ENCODE peak calls at places on chromosomes 11 and 22, in four cellular contexts. One of them, this sample, is unnamed.

GRCh38 chr22:25061605-25062377 is 109.3 kb downstream of the KIAA1671 start:
- DNase-seq in upper lobe of left lung: no peak
- DNase-seq in K562: no peak
- DNase-seq in HepG2: no peak
- DNase-seq in this sample: no peak

GRCh38 chr11:47980093-47980906 is at the start of gene PTPRJ:
- DNase-seq in HepG2: no peak
- DNase-seq in K562: peak; percentile 75
- DNase-seq in upper lobe of left lung: peak; percentile 72
- DNase-seq in this sample: peak; percentile 75

GRCh38 chr11:129853508-129854228 is 38.0 kb downstream of the TMEM45B start:
- DNase-seq in K562: no peak
- DNase-seq in HepG2: peak; percentile 85
- DNase-seq in upper lobe of left lung: peak; percentile 79
- DNase-seq in this sample: no peak

GRCh38 chr11:777288-778255 is at the start of gene GATD1:
- DNase-seq in upper lobe of left lung: peak; percentile 93
- DNase-seq in K562: peak; percentile 94
- DNase-seq in HepG2: peak; percentile 73
- DNase-seq in this sample: peak; percentile 95

GRCh38 chr11:8683115-8683807 is 669 bp downstream of the RPL27A start:
- DNase-seq in upper lobe of left lung: peak; percentile 33
- DNase-seq in K562: no peak
- DNase-seq in HepG2: no peak
- DNase-seq in this sample: no peak

GRCh38 chr22:37774728-37775127 is 33.0 kb upstream of the GCAT start:
- DNase-seq in K562: no peak
- DNase-seq in upper lobe of left lung: no peak
- DNase-seq in HepG2: no peak
- DNase-seq in this sample: no peak

GRCh38 chr11:108302121-108302785 is 79.4 kb downstream of the ATM start:
- DNase-seq in K562: no peak
- DNase-seq in upper lobe of left lung: no peak
- DNase-seq in HepG2: no peak
- DNase-seq in this sample: no peak

GRCh38 chr11:130103296-130103814 is 33.7 kb downstream of the APLP2 start:
- DNase-seq in HepG2: no peak
- DNase-seq in upper lobe of left lung: no peak
- DNase-seq in K562: peak; percentile 35
- DNase-seq in this sample: no peak

GRCh38 chr11:41579546-41579945 is 120.1 kb upstream of the LRRC4C start:
- DNase-seq in upper lobe of left lung: no peak
- DNase-seq in K562: no peak
- DNase-seq in HepG2: no peak
- DNase-seq in this sample: no peak

GRCh38 chr22:42691440-42691839 is 29.2 kb downstream of the A4GALT start:
- DNase-seq in K562: no peak
- DNase-seq in HepG2: no peak
- DNase-seq in upper lobe of left lung: no peak
- DNase-seq in this sample: no peak

GRCh38 chr22:24763872-24764485 is 10.5 kb downstream of the PIWIL3 start:
- DNase-seq in upper lobe of left lung: no peak
- DNase-seq in K562: no peak
- DNase-seq in HepG2: no peak
- DNase-seq in this sample: no peak

GRCh38 chr11:84022221-84022620 is 736.1 kb upstream of the CCDC90B start:
- DNase-seq in upper lobe of left lung: no peak
- DNase-seq in K562: no peak
- DNase-seq in HepG2: no peak
- DNase-seq in this sample: no peak

GRCh38 chr11:61773356-61773755 is 19.0 kb downstream of the TMEM258 start:
- DNase-seq in K562: no peak
- DNase-seq in HepG2: no peak
- DNase-seq in upper lobe of left lung: no peak
- DNase-seq in this sample: no peak

GRCh38 chr11:119709638-119710346 is 19.2 kb downstream of the NECTIN1 start:
- DNase-seq in HepG2: no peak
- DNase-seq in K562: peak; percentile 18
- DNase-seq in upper lobe of left lung: no peak
- DNase-seq in this sample: no peak

GRCh38 chr22:37848587-37849088 is 581 bp upstream of the EIF3L start:
- DNase-seq in HepG2: peak; percentile 53
- DNase-seq in K562: peak; percentile 61
- DNase-seq in upper lobe of left lung: no peak
- DNase-seq in this sample: no peak

GRCh38 chr11:34650528-34650927 is 29.6 kb downstream of the EHF start:
- DNase-seq in HepG2: no peak
- DNase-seq in upper lobe of left lung: peak; percentile 72
- DNase-seq in K562: peak; percentile 65
- DNase-seq in this sample: no peak

GRCh38 chr11:12315024-12315423 is 62.3 kb upstream of the PARVA start:
- DNase-seq in HepG2: no peak
- DNase-seq in K562: no peak
- DNase-seq in upper lobe of left lung: no peak
- DNase-seq in this sample: no peak

GRCh38 chr11:123559418-123559817 is 95.0 kb downstream of the SCN3B start:
- DNase-seq in HepG2: no peak
- DNase-seq in K562: no peak
- DNase-seq in upper lobe of left lung: no peak
- DNase-seq in this sample: no peak

GRCh38 chr11:128559496-128560103 is 27.8 kb downstream of the ETS1 start:
- DNase-seq in HepG2: no peak
- DNase-seq in K562: no peak
- DNase-seq in upper lobe of left lung: no peak
- DNase-seq in this sample: no peak

GRCh38 chr22:24400726-24401596 is 26.4 kb upstream of the ADORA2A start:
- DNase-seq in K562: no peak
- DNase-seq in upper lobe of left lung: no peak
- DNase-seq in HepG2: no peak
- DNase-seq in this sample: no peak

GRCh38 chr22:44337658-44338004 is 24.9 kb upstream of the SHISAL1 start:
- DNase-seq in upper lobe of left lung: no peak
- DNase-seq in K562: peak; percentile 42
- DNase-seq in HepG2: no peak
- DNase-seq in this sample: peak; percentile 86

GRCh38 chr11:73951797-73952196 is 971 bp downstream of the DNAJB13 start:
- DNase-seq in HepG2: no peak
- DNase-seq in K562: no peak
- DNase-seq in upper lobe of left lung: no peak
- DNase-seq in this sample: peak; percentile 2

GRCh38 chr22:19825016-19825339 is 29.7 kb downstream of the GNB1L start:
- DNase-seq in upper lobe of left lung: peak; percentile 14
- DNase-seq in HepG2: no peak
- DNase-seq in K562: no peak
- DNase-seq in this sample: peak; percentile 42

GRCh38 chr11:23318670-23319069 is 458.4 kb upstream of the CCDC179 start:
- DNase-seq in HepG2: no peak
- DNase-seq in K562: no peak
- DNase-seq in upper lobe of left lung: no peak
- DNase-seq in this sample: no peak

GRCh38 chr11:28133146-28133545 is 25.0 kb downstream of the METTL15 start:
- DNase-seq in upper lobe of left lung: no peak
- DNase-seq in HepG2: no peak
- DNase-seq in K562: no peak
- DNase-seq in this sample: no peak

GRCh38 chr11:120625565-120625964 is 114.0 kb downstream of the GRIK4 start:
- DNase-seq in upper lobe of left lung: no peak
- DNase-seq in K562: no peak
- DNase-seq in HepG2: no peak
- DNase-seq in this sample: no peak

GRCh38 chr11:65305501-65306268 is 9.0 kb upstream of the CDC42EP2 start:
- DNase-seq in HepG2: peak; percentile 93
- DNase-seq in K562: no peak
- DNase-seq in upper lobe of left lung: peak; percentile 52
- DNase-seq in this sample: peak; percentile 90

GRCh38 chr11:23123766-23124165 is 263.5 kb upstream of the CCDC179 start:
- DNase-seq in K562: no peak
- DNase-seq in HepG2: no peak
- DNase-seq in upper lobe of left lung: no peak
- DNase-seq in this sample: no peak

GRCh38 chr22:35489225-35489624 is 51.4 kb upstream of the RASD2 start:
- DNase-seq in HepG2: no peak
- DNase-seq in K562: no peak
- DNase-seq in upper lobe of left lung: no peak
- DNase-seq in this sample: peak; percentile 60

GRCh38 chr11:76788661-76789442 is 5.7 kb downstream of the TSKU start:
- DNase-seq in upper lobe of left lung: peak; percentile 56
- DNase-seq in HepG2: peak; percentile 66
- DNase-seq in K562: no peak
- DNase-seq in this sample: peak; percentile 69

GRCh38 chr11:122186439-122187080 is 70.5 kb upstream of the BLID start:
- DNase-seq in HepG2: no peak
- DNase-seq in upper lobe of left lung: no peak
- DNase-seq in K562: no peak
- DNase-seq in this sample: no peak

GRCh38 chr11:70059971-70060370 is 18.1 kb upstream of the ANO1 start:
- DNase-seq in K562: no peak
- DNase-seq in HepG2: no peak
- DNase-seq in upper lobe of left lung: no peak
- DNase-seq in this sample: no peak

GRCh38 chr11:15346907-15347306 is 232.2 kb downstream of the INSC start:
- DNase-seq in K562: no peak
- DNase-seq in upper lobe of left lung: no peak
- DNase-seq in HepG2: no peak
- DNase-seq in this sample: no peak

GRCh38 chr22:39567135-39567946 is 3.2 kb upstream of the CACNA1I start:
- DNase-seq in HepG2: no peak
- DNase-seq in K562: no peak
- DNase-seq in upper lobe of left lung: no peak
- DNase-seq in this sample: no peak

GRCh38 chr11:112961146-112961668 is at the start of gene NCAM1:
- DNase-seq in upper lobe of left lung: peak; percentile 35
- DNase-seq in K562: peak; percentile 10
- DNase-seq in HepG2: peak; percentile 19
- DNase-seq in this sample: peak; percentile 87

GRCh38 chr11:120964857-120965256 is 59.0 kb upstream of the TBCEL start:
- DNase-seq in HepG2: no peak
- DNase-seq in upper lobe of left lung: no peak
- DNase-seq in K562: no peak
- DNase-seq in this sample: no peak

GRCh38 chr11:100789500-100789899 is 102.4 kb downstream of the ARHGAP42 start:
- DNase-seq in upper lobe of left lung: no peak
- DNase-seq in K562: peak; percentile 58
- DNase-seq in HepG2: peak; percentile 12
- DNase-seq in this sample: peak; percentile 65

GRCh38 chr11:75154646-75155569 is 4.0 kb downstream of the SLCO2B1 start:
- DNase-seq in K562: no peak
- DNase-seq in HepG2: no peak
- DNase-seq in upper lobe of left lung: no peak
- DNase-seq in this sample: no peak

GRCh38 chr22:30245181-30245984 is 1.2 kb downstream of the LIF start:
- DNase-seq in upper lobe of left lung: no peak
- DNase-seq in K562: no peak
- DNase-seq in HepG2: peak; percentile 35
- DNase-seq in this sample: no peak

GRCh38 chr22:32693102-32693501 is 108.4 kb upstream of the TIMP3 start:
- DNase-seq in upper lobe of left lung: no peak
- DNase-seq in HepG2: peak; percentile 24
- DNase-seq in K562: peak; percentile 20
- DNase-seq in this sample: no peak

GRCh38 chr11:57779275-57779674 is 17.7 kb downstream of the CTNND1 start:
- DNase-seq in HepG2: peak; percentile 86
- DNase-seq in upper lobe of left lung: no peak
- DNase-seq in K562: no peak
- DNase-seq in this sample: no peak
- TF ChIP-seq POLR2A in HepG2: peak; percentile 44
- TF ChIP-seq POLR2A in upper lobe of left lung: no peak
- TF ChIP-seq POLR2A in K562: no peak
- TF ChIP-seq POLR2A in this sample: no peak

GRCh38 chr11:68892576-68892975 is 11.1 kb downstream of the MRPL21 start:
- DNase-seq in upper lobe of left lung: no peak
- DNase-seq in HepG2: no peak
- DNase-seq in K562: no peak
- DNase-seq in this sample: no peak

GRCh38 chr11:68890490-68891231 is 13.0 kb downstream of the MRPL21 start:
- DNase-seq in HepG2: no peak
- DNase-seq in upper lobe of left lung: peak; percentile 42
- DNase-seq in K562: no peak
- DNase-seq in this sample: peak; percentile 92

GRCh38 chr11:68893282-68893681 is 10.3 kb downstream of the MRPL21 start:
- DNase-seq in upper lobe of left lung: no peak
- DNase-seq in K562: no peak
- DNase-seq in HepG2: no peak
- DNase-seq in this sample: no peak

GRCh38 chr11:68889948-68890446 is 13.6 kb downstream of the MRPL21 start:
- DNase-seq in upper lobe of left lung: no peak
- DNase-seq in HepG2: no peak
- DNase-seq in K562: peak; percentile 32
- DNase-seq in this sample: peak; percentile 78

GRCh38 chr11:68891356-68891948 is 12.2 kb downstream of the MRPL21 start:
- DNase-seq in upper lobe of left lung: no peak
- DNase-seq in K562: no peak
- DNase-seq in HepG2: no peak
- DNase-seq in this sample: no peak
- TF ChIP-seq EP300 in upper lobe of left lung: no peak
- TF ChIP-seq EP300 in K562: no peak
- TF ChIP-seq EP300 in HepG2: no peak
- TF ChIP-seq EP300 in this sample: no peak

GRCh38 chr11:125398475-125398874 is 97.6 kb downstream of the FEZ1 start:
- DNase-seq in K562: no peak
- DNase-seq in HepG2: no peak
- DNase-seq in upper lobe of left lung: no peak
- DNase-seq in this sample: no peak
- TF ChIP-seq POLR2AphosphoS5 in K562: no peak
- TF ChIP-seq POLR2AphosphoS5 in HepG2: no peak
- TF ChIP-seq POLR2AphosphoS5 in upper lobe of left lung: no peak
- TF ChIP-seq POLR2AphosphoS5 in this sample: no peak

GRCh38 chr11:132055296-132055695 is 684.9 kb downstream of the NTM start:
- DNase-seq in HepG2: no peak
- DNase-seq in upper lobe of left lung: no peak
- DNase-seq in K562: no peak
- DNase-seq in this sample: no peak

GRCh38 chr11:132051704-132052103 is 681.3 kb downstream of the NTM start:
- DNase-seq in upper lobe of left lung: no peak
- DNase-seq in HepG2: no peak
- DNase-seq in K562: no peak
- DNase-seq in this sample: no peak

GRCh38 chr11:132052904-132053303 is 682.5 kb downstream of the NTM start:
- DNase-seq in upper lobe of left lung: no peak
- DNase-seq in HepG2: no peak
- DNase-seq in K562: no peak
- DNase-seq in this sample: no peak

GRCh38 chr11:132056689-132057088 is 686.3 kb downstream of the NTM start:
- DNase-seq in upper lobe of left lung: no peak
- DNase-seq in HepG2: no peak
- DNase-seq in K562: no peak
- DNase-seq in this sample: no peak

GRCh38 chr11:132054822-132055221 is 684.4 kb downstream of the NTM start:
- DNase-seq in upper lobe of left lung: no peak
- DNase-seq in HepG2: no peak
- DNase-seq in K562: no peak
- DNase-seq in this sample: no peak
- TF ChIP-seq POLR2A in upper lobe of left lung: no peak
- TF ChIP-seq POLR2A in HepG2: no peak
- TF ChIP-seq POLR2A in K562: no peak
- TF ChIP-seq POLR2A in this sample: no peak

This sample was measured in sigmoid colon.